ENCODE peak calls at places on chromosome 3, in ten cellular contexts. P is HepG2; D is HT-29; N is caudate nucleus; Y is GM23248; V is naive thymus-derived CD8-positive, alpha-beta T cell; G is frontal cortex; Z is stimulated activated CD4-positive, alpha-beta T cell treated with anti-CD3 and anti-CD28 coated beads, Interleukin-2, amount 100 ng/mL, for 48 hours; J is RCC 7860; T is cardiac fibroblast. C is an unnamed sample.

GRCh38 chr3:170044795-170045244 is 7.0 kb downstream of the GPR160 start:
- DNase-seq in G (no peak), J (no peak), V (no peak), Z (no peak), Y (no peak), N (no peak), T (no peak), D (no peak), P (no peak), C (no peak)

GRCh38 chr3:33592999-33593398 is 125.1 kb downstream of the CLASP2 start:
- DNase-seq in T (no peak), P (no peak), N (no peak), V (no peak), D (no peak), Z (no peak), Y (no peak), J (no peak), G (no peak), C (no peak)

GRCh38 chr3:120170223-120170622 is 76.0 kb upstream of the GSK3B start:
- DNase-seq in Y (peak; percentile 95), Z (no peak), J (peak; percentile 92), T (peak; percentile 89), G (no peak), V (no peak), P (no peak), N (no peak), D (no peak), C (no peak)

GRCh38 chr3:54892168-54892567 is 35.7 kb downstream of the LRTM1 start:
- DNase-seq in N (no peak), Y (no peak), Z (no peak), D (no peak), P (no peak), V (no peak), G (no peak), T (no peak), J (no peak), C (no peak)

GRCh38 chr3:17643691-17644090 is 98.7 kb downstream of the TBC1D5 start:
- DNase-seq in G (no peak), D (no peak), N (no peak), Z (no peak), T (peak; percentile 31), P (no peak), Y (peak; percentile 68), J (no peak), V (no peak), C (no peak)

GRCh38 chr3:52650437-52650836 is 35.3 kb downstream of the PBRM1 start:
- DNase-seq in V (no peak), D (no peak), J (no peak), T (no peak), Z (no peak), Y (no peak), P (no peak), N (no peak), G (no peak), C (no peak)

GRCh38 chr3:64131755-64132154 is 93.5 kb downstream of the PRICKLE2 start:
- DNase-seq in V (no peak), Y (no peak), P (no peak), D (no peak), T (no peak), G (no peak), N (no peak), J (no peak), Z (no peak), C (no peak)

GRCh38 chr3:184832903-184833302 is 20.9 kb downstream of the VPS8 start:
- DNase-seq in G (no peak), D (no peak), N (no peak), Z (no peak), Y (no peak), V (no peak), P (no peak), T (no peak), J (no peak), C (no peak)

GRCh38 chr3:57434041-57434440 is 110.1 kb downstream of the DNAH12 start:
- DNase-seq in V (no peak), P (peak; percentile 69), Z (no peak), G (no peak), D (peak; percentile 58), J (peak; percentile 29), Y (peak; percentile 63), N (no peak), T (peak; percentile 40), C (no peak)

GRCh38 chr3:77795013-77795412 is 755.1 kb downstream of the ROBO2 start:
- DNase-seq in Y (no peak), D (no peak), N (no peak), T (no peak), Z (no peak), P (no peak), J (no peak), V (no peak), G (no peak), C (no peak)

GRCh38 chr3:67791620-67792019 is 137.2 kb upstream of the SUCLG2 start:
- DNase-seq in P (no peak), D (no peak), T (no peak), J (no peak), V (no peak), Y (no peak), G (no peak), Z (no peak), N (no peak), C (no peak)

GRCh38 chr3:181717505-181717904 is 5.8 kb downstream of the SOX2 start:
- DNase-seq in D (no peak), T (no peak), P (no peak), Z (no peak), V (no peak), Y (no peak), G (no peak), J (no peak), N (no peak), C (no peak)

GRCh38 chr3:183857863-183858262 is 26.8 kb downstream of the PARL start:
- DNase-seq in T (peak; percentile 3), D (no peak), N (no peak), V (no peak), Y (no peak), J (no peak), P (no peak), G (no peak), Z (no peak), C (no peak)

GRCh38 chr3:170766823-170767575 is 103.0 kb downstream of the RPL22L1 start:
- DNase-seq in G (no peak), T (no peak), Z (no peak), D (no peak), V (no peak), Y (no peak), J (no peak), N (no peak), P (no peak), C (no peak)

GRCh38 chr3:55486857-55487375 is at the start of gene WNT5A:
- DNase-seq in J (peak; percentile 26), G (peak; percentile 22), D (no peak), Z (no peak), P (no peak), N (no peak), T (peak; percentile 57), V (no peak), Y (peak; percentile 72), C (no peak)

GRCh38 chr3:10501664-10502052 is 3.7 kb downstream of the ATP2B2 start:
- DNase-seq in V (no peak), Z (no peak), N (no peak), P (no peak), G (no peak), D (no peak), Y (no peak), T (no peak), J (no peak), C (no peak)

GRCh38 chr3:27354588-27355203 is 14.5 kb downstream of the NEK10 start:
- DNase-seq in T (no peak), J (no peak), G (no peak), N (no peak), P (no peak), Z (no peak), Y (no peak), D (no peak), V (no peak), C (no peak)

GRCh38 chr3:99720985-99721632 is 82.7 kb downstream of the COL8A1 start:
- DNase-seq in G (no peak), J (no peak), D (no peak), N (no peak), V (no peak), Z (no peak), T (peak; percentile 68), P (no peak), Y (peak; percentile 52), C (no peak)

GRCh38 chr3:134373278-134373941 is 837 bp downstream of the AMOTL2 start:
- DNase-seq in T (peak; percentile 96), J (peak; percentile 80), G (peak; percentile 87), D (peak; percentile 82), V (no peak), Z (no peak), Y (peak; percentile 97), N (peak; percentile 78), P (peak; percentile 86), C (no peak)

GRCh38 chr3:13976469-13976868 is 96.6 kb upstream of the WNT7A start:
- DNase-seq in P (no peak), V (no peak), G (no peak), N (no peak), Y (no peak), T (no peak), D (no peak), Z (no peak), J (no peak), C (no peak)

GRCh38 chr3:13879102-13879945 is 547 bp downstream of the WNT7A start:
- DNase-seq in T (no peak), V (no peak), N (no peak), D (no peak), J (no peak), P (no peak), Y (no peak), Z (no peak), G (no peak), C (no peak)

GRCh38 chr3:66386011-66386924 is 114.6 kb downstream of the LRIG1 start:
- DNase-seq in T (no peak), P (no peak), Z (no peak), J (no peak), N (no peak), Y (no peak), V (no peak), D (no peak), G (no peak), C (no peak)

GRCh38 chr3:120928991-120929390 is 21.0 kb downstream of the STXBP5L start:
- DNase-seq in Z (no peak), P (no peak), G (no peak), D (peak; percentile 38), J (no peak), V (no peak), Y (no peak), N (no peak), T (peak; percentile 25), C (no peak)

GRCh38 chr3:96814581-96815567 is at the start of gene EPHA6:
- DNase-seq in J (no peak), T (no peak), Z (no peak), D (no peak), V (no peak), G (peak; percentile 8), Y (peak; percentile 22), N (peak; percentile 59), P (no peak), C (no peak)

GRCh38 chr3:140501054-140501769 is 176.7 kb upstream of the TRIM42 start:
- DNase-seq in Z (no peak), G (no peak), V (no peak), N (no peak), Y (no peak), D (no peak), T (peak; percentile 1), P (no peak), J (no peak), C (no peak)

GRCh38 chr3:159548675-159549335 is 439.8 kb upstream of the IL12A start:
- DNase-seq in Z (no peak), D (no peak), J (peak; percentile 13), P (no peak), V (no peak), Y (peak; percentile 43), G (no peak), N (no peak), T (peak; percentile 69), C (no peak)

GRCh38 chr3:171023566-171023965 is 3.0 kb downstream of the SLC2A2 start:
- DNase-seq in P (no peak), D (no peak), N (no peak), G (no peak), Y (no peak), J (no peak), T (no peak), V (no peak), Z (no peak), C (no peak)

GRCh38 chr3:171614318-171614967 is 154.2 kb upstream of the TNIK start:
- DNase-seq in D (no peak), G (no peak), P (peak; percentile 4), T (peak; percentile 62), Y (peak; percentile 52), V (no peak), N (no peak), J (no peak), Z (no peak), C (no peak)

C was measured in naive thymus-derived CD4-positive, alpha-beta T cell.